ENCODE peak calls at places on chromosomes 11 and 22, in ten cellular contexts. One of them, this sample, is unnamed.

GRCh38 chr11:65468874-65469333 is 29.9 kb upstream of the MALAT1 start:
- DNase-seq in effector memory CD4-positive, alpha-beta T cell: peak; percentile 37
- DNase-seq in lung: peak; percentile 87
- DNase-seq in esophagus squamous epithelium: no peak
- DNase-seq in aorta: no peak
- DNase-seq in sigmoid colon: peak; percentile 78
- DNase-seq in IMR-90: no peak
- DNase-seq in H9: peak; percentile 94
- DNase-seq in small intestine: peak; percentile 82
- DNase-seq in tibial artery: peak; percentile 40
- DNase-seq in this sample: peak; percentile 35

GRCh38 chr22:38338772-38339379 is 21.6 kb upstream of the CSNK1E start:
- DNase-seq in tibial artery: no peak
- DNase-seq in sigmoid colon: peak; percentile 25
- DNase-seq in esophagus squamous epithelium: no peak
- DNase-seq in small intestine: no peak
- DNase-seq in H9: no peak
- DNase-seq in IMR-90: no peak
- DNase-seq in aorta: peak; percentile 15
- DNase-seq in effector memory CD4-positive, alpha-beta T cell: no peak
- DNase-seq in lung: no peak
- DNase-seq in this sample: no peak

GRCh38 chr11:7512525-7513209 is 1.1 kb upstream of the PPFIBP2 start:
- DNase-seq in aorta: peak; percentile 93
- DNase-seq in lung: peak; percentile 64
- DNase-seq in sigmoid colon: peak; percentile 89
- DNase-seq in IMR-90: no peak
- DNase-seq in tibial artery: peak; percentile 91
- DNase-seq in H9: no peak
- DNase-seq in effector memory CD4-positive, alpha-beta T cell: no peak
- DNase-seq in esophagus squamous epithelium: peak; percentile 36
- DNase-seq in small intestine: peak; percentile 63
- DNase-seq in this sample: peak; percentile 34

GRCh38 chr11:133082851-133083488 is 449.3 kb downstream of the OPCML start:
- DNase-seq in H9: peak; percentile 89
- DNase-seq in effector memory CD4-positive, alpha-beta T cell: peak; percentile 4
- DNase-seq in esophagus squamous epithelium: no peak
- DNase-seq in aorta: peak; percentile 85
- DNase-seq in sigmoid colon: no peak
- DNase-seq in lung: peak; percentile 51
- DNase-seq in tibial artery: no peak
- DNase-seq in small intestine: peak; percentile 60
- DNase-seq in IMR-90: peak; percentile 17
- DNase-seq in this sample: peak; percentile 7

GRCh38 chr22:24506802-24507438 is 11.8 kb downstream of the UPB1 start:
- DNase-seq in esophagus squamous epithelium: no peak
- DNase-seq in aorta: no peak
- DNase-seq in IMR-90: peak; percentile 45
- DNase-seq in small intestine: peak; percentile 59
- DNase-seq in sigmoid colon: no peak
- DNase-seq in lung: peak; percentile 49
- DNase-seq in effector memory CD4-positive, alpha-beta T cell: no peak
- DNase-seq in tibial artery: no peak
- DNase-seq in H9: peak; percentile 50
- DNase-seq in this sample: no peak

GRCh38 chr11:36777302-36777701 is 179.3 kb upstream of the RAG2 start:
- DNase-seq in aorta: no peak
- DNase-seq in sigmoid colon: no peak
- DNase-seq in esophagus squamous epithelium: no peak
- DNase-seq in tibial artery: no peak
- DNase-seq in H9: no peak
- DNase-seq in lung: no peak
- DNase-seq in small intestine: no peak
- DNase-seq in IMR-90: no peak
- DNase-seq in effector memory CD4-positive, alpha-beta T cell: no peak
- DNase-seq in this sample: no peak

GRCh38 chr11:13335319-13335718 is 57.7 kb downstream of the BMAL1 start:
- DNase-seq in tibial artery: peak; percentile 72
- DNase-seq in sigmoid colon: peak; percentile 72
- DNase-seq in IMR-90: peak; percentile 66
- DNase-seq in effector memory CD4-positive, alpha-beta T cell: peak; percentile 54
- DNase-seq in lung: peak; percentile 67
- DNase-seq in H9: peak; percentile 77
- DNase-seq in small intestine: peak; percentile 73
- DNase-seq in aorta: no peak
- DNase-seq in esophagus squamous epithelium: no peak
- DNase-seq in this sample: peak; percentile 69

GRCh38 chr11:24779791-24780190 is 282.9 kb downstream of the LUZP2 start:
- DNase-seq in IMR-90: no peak
- DNase-seq in effector memory CD4-positive, alpha-beta T cell: no peak
- DNase-seq in esophagus squamous epithelium: no peak
- DNase-seq in small intestine: no peak
- DNase-seq in lung: no peak
- DNase-seq in sigmoid colon: no peak
- DNase-seq in aorta: no peak
- DNase-seq in H9: no peak
- DNase-seq in tibial artery: no peak
- DNase-seq in this sample: no peak

GRCh38 chr11:11866203-11866602 is 24.4 kb downstream of the USP47 start:
- DNase-seq in aorta: no peak
- DNase-seq in effector memory CD4-positive, alpha-beta T cell: no peak
- DNase-seq in lung: no peak
- DNase-seq in H9: no peak
- DNase-seq in esophagus squamous epithelium: no peak
- DNase-seq in sigmoid colon: no peak
- DNase-seq in IMR-90: no peak
- DNase-seq in tibial artery: no peak
- DNase-seq in small intestine: no peak
- DNase-seq in this sample: no peak
- H3K4me1 ChIP-seq in aorta: no peaks in the 10 kb centered on the region
- H3K4me1 ChIP-seq in effector memory CD4-positive, alpha-beta T cell: peaks cover 13% of the 10 kb centered on the region
- H3K4me1 ChIP-seq in lung: peaks cover 2% of the 10 kb centered on the region
- H3K4me1 ChIP-seq in H9: no peaks in the 10 kb centered on the region
- H3K4me1 ChIP-seq in esophagus squamous epithelium: no peaks in the 10 kb centered on the region
- H3K4me1 ChIP-seq in sigmoid colon: peaks cover 31% of the 10 kb centered on the region
- H3K4me1 ChIP-seq in IMR-90: peaks cover 2% of the 10 kb centered on the region
- H3K4me1 ChIP-seq in tibial artery: no peaks in the 10 kb centered on the region
- H3K4me1 ChIP-seq in small intestine: no peaks in the 10 kb centered on the region
- H3K4me1 ChIP-seq in this sample: peaks cover 28% of the 10 kb centered on the region

GRCh38 chr11:110303414-110303826 is 7.0 kb upstream of the RDX start:
- DNase-seq in IMR-90: no peak
- DNase-seq in H9: no peak
- DNase-seq in effector memory CD4-positive, alpha-beta T cell: no peak
- DNase-seq in sigmoid colon: no peak
- DNase-seq in lung: no peak
- DNase-seq in aorta: no peak
- DNase-seq in tibial artery: no peak
- DNase-seq in esophagus squamous epithelium: no peak
- DNase-seq in small intestine: no peak
- DNase-seq in this sample: no peak

GRCh38 chr11:110298298-110298765 is 1.9 kb upstream of the RDX start:
- DNase-seq in esophagus squamous epithelium: no peak
- DNase-seq in tibial artery: no peak
- DNase-seq in small intestine: no peak
- DNase-seq in effector memory CD4-positive, alpha-beta T cell: no peak
- DNase-seq in aorta: no peak
- DNase-seq in IMR-90: no peak
- DNase-seq in lung: no peak
- DNase-seq in sigmoid colon: no peak
- DNase-seq in H9: no peak
- DNase-seq in this sample: no peak

GRCh38 chr11:110299006-110299785 is 2.8 kb upstream of the RDX start:
- DNase-seq in H9: no peak
- DNase-seq in tibial artery: no peak
- DNase-seq in IMR-90: no peak
- DNase-seq in sigmoid colon: no peak
- DNase-seq in lung: no peak
- DNase-seq in effector memory CD4-positive, alpha-beta T cell: no peak
- DNase-seq in aorta: no peak
- DNase-seq in esophagus squamous epithelium: no peak
- DNase-seq in small intestine: no peak
- DNase-seq in this sample: no peak

GRCh38 chr11:110301577-110301976 is 5.2 kb upstream of the RDX start:
- DNase-seq in effector memory CD4-positive, alpha-beta T cell: no peak
- DNase-seq in aorta: no peak
- DNase-seq in sigmoid colon: no peak
- DNase-seq in IMR-90: no peak
- DNase-seq in esophagus squamous epithelium: no peak
- DNase-seq in H9: no peak
- DNase-seq in tibial artery: no peak
- DNase-seq in lung: no peak
- DNase-seq in small intestine: no peak
- DNase-seq in this sample: no peak

GRCh38 chr11:110301032-110301431 is 4.6 kb upstream of the RDX start:
- DNase-seq in esophagus squamous epithelium: no peak
- DNase-seq in IMR-90: no peak
- DNase-seq in sigmoid colon: no peak
- DNase-seq in aorta: no peak
- DNase-seq in effector memory CD4-positive, alpha-beta T cell: no peak
- DNase-seq in small intestine: no peak
- DNase-seq in H9: peak; percentile 61
- DNase-seq in tibial artery: no peak
- DNase-seq in lung: no peak
- DNase-seq in this sample: no peak
- H3K4me1 ChIP-seq in esophagus squamous epithelium: peaks cover 13% of the 10 kb centered on the region
- H3K4me1 ChIP-seq in IMR-90: peaks cover 8% of the 10 kb centered on the region
- H3K4me1 ChIP-seq in sigmoid colon: peaks cover 5% of the 10 kb centered on the region
- H3K4me1 ChIP-seq in aorta: no peaks in the 10 kb centered on the region
- H3K4me1 ChIP-seq in effector memory CD4-positive, alpha-beta T cell: no peaks in the 10 kb centered on the region
- H3K4me1 ChIP-seq in small intestine: no peaks in the 10 kb centered on the region
- H3K4me1 ChIP-seq in H9: no peaks in the 10 kb centered on the region
- H3K4me1 ChIP-seq in tibial artery: no peaks in the 10 kb centered on the region
- H3K4me1 ChIP-seq in lung: no peaks in the 10 kb centered on the region
- H3K4me1 ChIP-seq in this sample: peaks cover 4% of the 10 kb centered on the region

GRCh38 chr11:35334385-35335090 is 84.8 kb downstream of the SLC1A2 start:
- DNase-seq in small intestine: peak; percentile 35
- DNase-seq in effector memory CD4-positive, alpha-beta T cell: peak; percentile 6
- DNase-seq in tibial artery: no peak
- DNase-seq in sigmoid colon: no peak
- DNase-seq in aorta: no peak
- DNase-seq in esophagus squamous epithelium: no peak
- DNase-seq in H9: no peak
- DNase-seq in lung: no peak
- DNase-seq in IMR-90: no peak
- DNase-seq in this sample: no peak

GRCh38 chr11:35330924-35331323 is 88.4 kb downstream of the SLC1A2 start:
- DNase-seq in lung: no peak
- DNase-seq in small intestine: peak; percentile 46
- DNase-seq in sigmoid colon: no peak
- DNase-seq in effector memory CD4-positive, alpha-beta T cell: peak; percentile 44
- DNase-seq in IMR-90: no peak
- DNase-seq in H9: no peak
- DNase-seq in tibial artery: no peak
- DNase-seq in esophagus squamous epithelium: no peak
- DNase-seq in aorta: no peak
- DNase-seq in this sample: peak; percentile 60

GRCh38 chr11:35330156-35330889 is 89.0 kb downstream of the SLC1A2 start:
- DNase-seq in effector memory CD4-positive, alpha-beta T cell: no peak
- DNase-seq in sigmoid colon: no peak
- DNase-seq in lung: no peak
- DNase-seq in H9: peak; percentile 68
- DNase-seq in aorta: no peak
- DNase-seq in esophagus squamous epithelium: no peak
- DNase-seq in small intestine: no peak
- DNase-seq in IMR-90: no peak
- DNase-seq in tibial artery: no peak
- DNase-seq in this sample: no peak

GRCh38 chr11:35335226-35335625 is 84.1 kb downstream of the SLC1A2 start:
- DNase-seq in effector memory CD4-positive, alpha-beta T cell: no peak
- DNase-seq in IMR-90: no peak
- DNase-seq in esophagus squamous epithelium: no peak
- DNase-seq in aorta: no peak
- DNase-seq in tibial artery: no peak
- DNase-seq in small intestine: no peak
- DNase-seq in H9: no peak
- DNase-seq in sigmoid colon: no peak
- DNase-seq in lung: no peak
- DNase-seq in this sample: no peak

DNA sequence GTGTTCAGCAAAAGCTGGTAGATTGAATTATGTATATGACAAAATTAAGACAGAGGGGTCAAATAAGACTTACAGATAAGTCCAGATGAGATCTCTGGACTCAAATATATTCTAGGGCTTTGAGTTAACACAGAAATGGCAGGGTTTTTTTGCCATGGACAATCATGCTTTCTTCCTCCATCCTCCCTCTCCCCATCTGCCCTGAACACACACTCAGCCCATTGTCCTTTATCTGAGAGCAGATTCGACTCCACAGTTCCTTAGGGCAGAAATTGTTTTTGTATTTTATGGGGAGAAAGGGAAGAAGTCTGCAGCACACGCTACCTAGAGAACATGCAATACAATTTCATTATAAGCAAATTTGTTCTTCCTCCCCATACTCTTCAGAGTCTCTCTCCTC is 86.8 kb downstream of the SLC1A2 start:
- DNase-seq in sigmoid colon: no peak
- DNase-seq in tibial artery: no peak
- DNase-seq in effector memory CD4-positive, alpha-beta T cell: no peak
- DNase-seq in H9: no peak
- DNase-seq in IMR-90: no peak
- DNase-seq in esophagus squamous epithelium: no peak
- DNase-seq in aorta: no peak
- DNase-seq in lung: no peak
- DNase-seq in small intestine: no peak
- DNase-seq in this sample: no peak
- H3K4me1 ChIP-seq in sigmoid colon: no peaks in the 10 kb centered on the region
- H3K4me1 ChIP-seq in tibial artery: no peaks in the 10 kb centered on the region
- H3K4me1 ChIP-seq in effector memory CD4-positive, alpha-beta T cell: peaks cover 31% of the 10 kb centered on the region
- H3K4me1 ChIP-seq in H9: no peaks in the 10 kb centered on the region
- H3K4me1 ChIP-seq in IMR-90: peaks cover 2% of the 10 kb centered on the region
- H3K4me1 ChIP-seq in esophagus squamous epithelium: peaks cover 1% of the 10 kb centered on the region
- H3K4me1 ChIP-seq in aorta: peaks cover 2% of the 10 kb centered on the region
- H3K4me1 ChIP-seq in lung: no peaks in the 10 kb centered on the region
- H3K4me1 ChIP-seq in small intestine: no peaks in the 10 kb centered on the region
- H3K4me1 ChIP-seq in this sample: peaks cover 31% of the 10 kb centered on the region

DNA sequence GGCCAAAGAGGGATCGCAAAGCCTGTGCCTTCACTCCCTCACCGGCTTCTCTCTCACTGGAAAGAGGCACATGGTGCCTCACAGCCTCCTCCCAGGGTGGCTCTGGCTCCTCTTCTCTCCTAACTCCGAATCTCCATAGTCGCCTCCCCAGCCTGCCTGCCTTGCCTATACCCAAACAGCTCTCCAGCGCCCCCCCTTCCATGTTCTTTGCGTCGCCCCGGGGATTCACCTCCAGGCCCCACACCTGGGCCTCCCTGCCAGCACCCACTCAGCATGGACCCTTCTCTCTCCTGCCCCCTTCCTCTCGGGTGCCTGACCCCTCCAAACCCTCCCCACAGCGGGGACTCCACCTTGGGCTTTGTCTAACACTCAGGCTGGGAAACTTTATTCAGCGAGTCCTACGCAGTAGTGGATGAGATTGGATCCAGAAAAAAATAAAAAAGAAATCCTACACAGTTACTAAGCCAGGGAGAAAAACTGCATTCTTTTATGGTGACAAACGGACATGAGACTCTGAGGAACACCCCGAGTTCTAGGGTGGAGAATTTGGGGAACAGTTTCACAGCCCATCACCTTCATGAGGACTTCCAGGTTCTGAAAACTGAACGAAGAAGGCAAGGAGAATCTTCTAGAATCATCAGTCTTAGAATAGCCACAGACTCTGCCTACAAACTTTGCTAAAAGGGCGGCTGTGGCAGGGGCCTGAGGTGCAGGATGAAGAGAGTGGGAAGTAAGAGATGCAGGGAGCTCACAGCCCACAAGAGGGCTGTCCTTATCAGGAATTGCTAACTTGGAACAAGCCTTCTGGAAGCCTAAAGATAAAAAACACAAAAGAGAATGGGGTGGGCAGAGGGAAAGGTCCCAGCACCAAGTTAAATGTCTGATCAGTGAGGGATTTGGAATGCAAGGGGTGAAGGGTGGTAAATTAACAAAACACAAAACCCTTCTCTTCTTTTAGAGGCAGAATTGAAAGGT is 5.3 kb downstream of the PPM1F start:
- DNase-seq in IMR-90: peak; percentile 71
- DNase-seq in esophagus squamous epithelium: no peak
- DNase-seq in sigmoid colon: no peak
- DNase-seq in aorta: no peak
- DNase-seq in effector memory CD4-positive, alpha-beta T cell: no peak
- DNase-seq in H9: peak; percentile 57
- DNase-seq in lung: no peak
- DNase-seq in tibial artery: no peak
- DNase-seq in small intestine: no peak
- DNase-seq in this sample: no peak
- H3K4me1 ChIP-seq in IMR-90: peaks cover 24% of the 10 kb centered on the region
- H3K4me1 ChIP-seq in esophagus squamous epithelium: peaks cover 56% of the 10 kb centered on the region
- H3K4me1 ChIP-seq in sigmoid colon: peaks cover 65% of the 10 kb centered on the region
- H3K4me1 ChIP-seq in aorta: no peaks in the 10 kb centered on the region
- H3K4me1 ChIP-seq in effector memory CD4-positive, alpha-beta T cell: peaks cover 12% of the 10 kb centered on the region
- H3K4me1 ChIP-seq in H9: peaks cover 2% of the 10 kb centered on the region
- H3K4me1 ChIP-seq in lung: peaks cover 34% of the 10 kb centered on the region
- H3K4me1 ChIP-seq in tibial artery: no peaks in the 10 kb centered on the region
- H3K4me1 ChIP-seq in small intestine: no peaks in the 10 kb centered on the region
- H3K4me1 ChIP-seq in this sample: peaks cover 9% of the 10 kb centered on the region

This sample was measured in CD4-positive, CD25-positive, alpha-beta regulatory T cell.